ENCODE peak calls at places on chromosomes 11 and 22, in ten cellular contexts. D is HTR-8/SVneo; H is HEK293T; L is effector CD8-positive, alpha-beta T cell; I is fibroblast of lung; U is GM04504; O is MCF 10A; B is activated naive CD4-positive, alpha-beta T cell treated with anti-CD3 and anti-CD28 coated beads for 36 hours; Z is astrocyte of the cerebellum; J is NCI-H774. G is an unnamed sample.
A peak's percentile ranks its signal among the peaks of the same experiment; 100 is the strongest.

GRCh38 chr11:128621491-128622136 is 34.3 kb upstream of the ETS1 start:
- DNase-seq in D (peak; percentile 19), H (no peak), L (no peak), I (peak; percentile 97), U (peak; percentile 96), O (peak; percentile 78), B (no peak), Z (no peak), J (no peak), G (no peak)

GRCh38 chr22:49992921-49993648 is 19.5 kb downstream of the IL17REL start:
- DNase-seq in D (no peak), H (peak; percentile 77), L (peak; percentile 23), I (peak; percentile 37), U (no peak), O (peak; percentile 65), B (peak; percentile 85), Z (no peak), J (no peak), G (peak; percentile 91)

GRCh38 chr11:73273246-73273890 is 1.2 kb downstream of the P2RY6 start:
- DNase-seq in D (no peak), H (no peak), L (no peak), I (no peak), U (no peak), O (no peak), B (no peak), Z (no peak), J (no peak), G (no peak)

GRCh38 chr11:122100222-122101080 is 15.6 kb downstream of the BLID start:
- DNase-seq in D (no peak), H (no peak), L (no peak), I (peak; percentile 80), U (peak; percentile 58), O (peak; percentile 78), B (no peak), Z (peak; percentile 53), J (no peak), G (peak; percentile 16)

GRCh38 chr11:63937713-63938480 is 905 bp upstream of the NAA40 start:
- DNase-seq in D (peak; percentile 45), H (no peak), L (no peak), I (no peak), U (no peak), O (peak; percentile 50), B (peak; percentile 16), Z (no peak), J (peak; percentile 31), G (peak; percentile 84)

GRCh38 chr11:118318112-118319030 is 13.8 kb downstream of the CD3E start:
- DNase-seq in D (no peak), H (no peak), L (no peak), I (no peak), U (no peak), O (peak; percentile 4), B (no peak), Z (no peak), J (no peak), G (no peak)

GRCh38 chr22:25403752-25404471 is 160.6 kb upstream of the GRK3 start:
- DNase-seq in D (no peak), H (peak; percentile 33), L (no peak), I (peak; percentile 59), U (peak; percentile 41), O (peak; percentile 31), B (peak; percentile 11), Z (no peak), J (no peak), G (peak; percentile 79)

GRCh38 chr11:46055371-46055770 is 65.9 kb downstream of the PHF21A start:
- DNase-seq in D (no peak), H (no peak), L (no peak), I (peak; percentile 47), U (no peak), O (peak; percentile 8), B (no peak), Z (no peak), J (no peak), G (peak; percentile 33)

GRCh38 chr11:57251491-57252104 is 14.5 kb upstream of the APLNR start:
- DNase-seq in D (no peak), H (no peak), L (no peak), I (peak; percentile 39), U (no peak), O (peak; percentile 37), B (no peak), Z (no peak), J (no peak), G (no peak)

GRCh38 chr11:13378316-13378715 is 84.7 kb downstream of the BTBD10 start:
- DNase-seq in D (no peak), H (no peak), L (no peak), I (no peak), U (no peak), O (no peak), B (no peak), Z (no peak), J (no peak), G (no peak)

GRCh38 chr11:116750070-116750718 is 22.6 kb downstream of the BUD13 start:
- DNase-seq in D (no peak), H (no peak), L (no peak), I (no peak), U (no peak), O (no peak), B (no peak), Z (no peak), J (no peak), G (no peak)

GRCh38 chr22:36729321-36729720 is 25.8 kb upstream of the CACNG2 start:
- DNase-seq in D (no peak), H (no peak), L (no peak), I (no peak), U (no peak), O (no peak), B (no peak), Z (no peak), J (no peak), G (peak; percentile 37)

GRCh38 chr11:123103326-123103980 is 41.5 kb upstream of the HSPA8 start:
- DNase-seq in D (peak; percentile 61), H (peak; percentile 62), L (no peak), I (peak; percentile 91), U (peak; percentile 58), O (peak; percentile 69), B (peak; percentile 55), Z (peak; percentile 61), J (peak; percentile 73), G (peak; percentile 51)

GRCh38 chr22:48703265-48703941 is 1124.3 kb downstream of the BRD1 start:
- DNase-seq in D (no peak), H (no peak), L (no peak), I (no peak), U (no peak), O (no peak), B (no peak), Z (no peak), J (no peak), G (no peak)